ENCODE peak calls at places on chromosomes 11 and 22, in six cellular contexts. S is PC-3, I is DND-41, X is tibial artery, Y is fibroblast of lung, A is right lobe of liver. P is an unnamed sample. For H3K4me1, the result is how much of the 10 kb centered on the place peaks cover.

GRCh38 chr11:124961972-124962609 is 8.1 kb downstream of the CCDC15 start:
- DNase-seq in S (peak), I (peak), X (no peak), Y (peak), A (no peak), P (peak)

GRCh38 chr11:43987384-43988039 is 45.1 kb downstream of the C11orf96 start:
- DNase-seq in S (peak), I (no peak), X (peak), Y (peak), A (peak), P (no peak)

GRCh38 chr11:60950933-60951610 is 904 bp downstream of the SLC15A3 start:
- DNase-seq in S (no peak), I (no peak), X (peak), Y (peak), A (no peak), P (peak)

GRCh38 chr11:116913000-116913399 is 75.6 kb upstream of the APOA1 start:
- DNase-seq in S (peak), I (no peak), X (no peak), Y (peak), A (no peak), P (no peak)

GRCh38 chr11:120589376-120589775 is 77.8 kb downstream of the GRIK4 start:
- DNase-seq in S (no peak), I (no peak), X (no peak), Y (no peak), A (no peak), P (no peak)

GRCh38 chr11:35077709-35078695 is 61.0 kb upstream of the CD44 start:
- DNase-seq in S (peak), I (peak), X (no peak), Y (no peak), A (no peak), P (peak)

GRCh38 chr11:128772814-128773213 is 78.9 kb downstream of the FLI1 start:
- DNase-seq in S (no peak), I (no peak), X (peak), Y (no peak), A (peak), P (peak)

GRCh38 chr11:63023415-63023814 is 7.8 kb upstream of the SLC22A8 start:
- DNase-seq in S (no peak), I (no peak), X (no peak), Y (no peak), A (no peak), P (no peak)

GRCh38 chr11:96028746-96029145 is 104.8 kb upstream of the MTMR2 start:
- DNase-seq in S (no peak), I (no peak), X (no peak), Y (no peak), A (no peak), P (no peak)

GRCh38 chr22:48702573-48703264 is 1125.0 kb downstream of the BRD1 start:
- DNase-seq in S (no peak), I (no peak), X (no peak), Y (no peak), A (peak), P (no peak)

DNA sequence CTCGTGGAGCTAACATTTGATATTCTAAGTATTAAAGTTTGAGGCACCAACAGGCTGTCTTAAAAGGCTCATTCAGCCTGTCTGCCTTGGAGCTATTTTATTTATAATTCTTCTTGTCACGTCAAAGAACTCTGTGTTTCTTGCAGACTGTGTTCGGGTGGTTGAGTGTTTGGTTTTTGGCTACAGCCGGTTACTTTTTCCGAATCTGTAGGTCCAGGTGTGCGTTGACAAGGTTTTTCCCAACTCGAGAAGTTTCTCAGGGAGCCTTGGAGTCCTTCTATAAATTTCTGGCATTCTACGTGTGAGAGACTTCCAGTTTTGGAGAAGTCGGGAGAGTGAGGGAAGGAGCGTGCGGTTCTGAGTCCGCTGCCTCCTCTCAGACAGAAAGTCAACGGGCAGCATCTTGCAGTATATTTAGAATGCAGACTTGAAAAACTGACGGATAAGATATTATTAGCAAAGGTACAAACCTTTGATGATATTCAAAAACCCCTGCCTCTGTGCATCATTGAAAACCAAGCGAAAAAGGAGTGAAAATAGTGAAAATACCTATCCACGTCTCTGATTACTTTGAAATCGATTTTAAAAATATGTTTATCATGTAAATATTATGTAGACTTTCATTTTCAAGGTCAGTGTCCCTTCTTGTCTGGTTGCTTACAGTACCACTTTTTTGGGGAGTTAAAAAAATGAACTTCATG is 85.2 kb upstream of the PPARA start:
- DNase-seq in S (peak), I (no peak), X (peak), Y (peak), A (no peak), P (no peak)
- H3K4me1 ChIP-seq in S (half or more), I (under half), X (half or more), Y (under half), A (under half), P (under half)

DNA sequence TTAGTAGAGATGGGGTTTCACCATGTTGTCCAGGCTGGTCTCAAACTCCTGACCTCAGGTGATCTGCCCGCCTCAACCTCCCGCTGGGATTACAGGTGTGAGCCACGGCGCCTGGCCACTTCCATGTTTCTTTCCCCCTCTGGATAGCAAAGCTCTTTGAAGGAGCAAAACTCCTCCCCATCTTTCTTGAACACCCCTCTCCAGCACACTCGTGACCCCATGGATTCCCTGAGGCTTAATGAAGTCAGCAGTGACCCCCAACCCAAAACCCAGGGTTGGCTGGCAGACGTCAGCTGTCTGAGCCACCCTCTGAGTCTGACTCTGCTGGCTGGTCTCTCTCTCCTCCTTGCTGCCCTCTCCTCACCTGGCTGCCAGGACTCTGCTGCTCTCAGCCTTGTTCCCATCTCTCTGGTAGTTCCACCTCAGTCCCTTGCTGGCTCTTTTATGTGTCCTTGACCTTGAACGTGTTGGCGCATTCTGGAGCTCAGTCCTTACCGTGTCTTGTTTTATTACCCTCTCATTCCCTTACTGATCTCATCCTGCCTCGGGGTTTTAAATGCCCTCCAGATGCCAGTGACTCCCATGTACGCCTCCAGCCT is 44.5 kb downstream of the PARVG start:
- DNase-seq in S (no peak), I (no peak), X (no peak), Y (no peak), A (no peak), P (no peak)
- H3K27ac ChIP-seq in S (no peak), I (no peak), X (no peak), Y (no peak), A (no peak), P (no peak)

DNA sequence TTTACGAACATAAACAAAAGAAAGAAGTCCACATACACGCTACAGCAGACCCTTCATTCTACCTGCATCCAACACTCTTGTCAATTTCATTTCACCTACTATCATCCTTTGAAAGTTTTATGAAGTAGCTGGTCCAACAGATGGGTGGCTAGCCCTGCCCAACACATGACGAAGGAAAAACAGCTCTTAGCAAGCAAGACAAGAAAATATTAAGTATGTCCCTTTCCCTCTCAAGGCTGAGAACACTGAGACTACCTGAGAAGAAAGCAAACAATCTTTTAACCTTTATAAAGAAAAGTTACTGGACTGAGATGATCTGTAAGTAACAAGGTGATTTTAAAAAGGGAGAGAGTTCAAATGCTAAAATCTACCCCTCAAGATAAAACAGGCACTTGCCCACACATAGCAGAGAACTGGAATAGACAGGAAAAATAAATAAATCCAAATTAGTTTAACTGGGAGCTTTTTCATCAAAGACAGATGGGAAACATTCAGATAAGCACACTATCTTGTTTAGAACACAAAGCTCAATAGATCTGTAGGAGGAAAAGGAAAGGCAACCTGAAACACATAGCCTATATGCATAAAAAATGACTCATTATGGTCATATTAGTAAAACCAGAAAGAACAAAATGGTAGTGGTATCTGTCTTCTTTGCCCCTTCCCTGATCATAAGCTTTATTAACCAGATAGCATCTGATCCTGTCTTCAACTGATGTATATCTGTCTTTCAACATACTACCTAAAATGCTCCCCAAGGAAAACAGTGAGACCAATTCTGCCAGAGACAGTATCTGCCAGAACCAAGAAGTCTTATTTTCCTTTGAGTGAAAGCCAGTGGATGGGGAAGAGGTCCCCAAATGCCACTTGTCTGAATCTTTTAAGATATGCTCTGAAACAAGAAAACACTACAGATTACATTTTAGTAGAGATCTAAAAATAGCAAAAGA is 104.3 kb downstream of the MRTFA start:
- DNase-seq in S (no peak), I (no peak), X (no peak), Y (no peak), A (no peak), P (no peak)
- H3K4me3 ChIP-seq in S (no peak), I (no peak), X (peak), Y (no peak), A (no peak), P (peak)

GRCh38 chr22:17953147-17953546 is 71.2 kb downstream of the MICAL3 start:
- DNase-seq in S (no peak), I (no peak), X (no peak), Y (no peak), A (no peak), P (no peak)
- H3K4me1 ChIP-seq in S (under half), I (under half), X (under half), Y (under half), A (under half), P (under half)

GRCh38 chr11:18780329-18780728 is 11.3 kb downstream of the PTPN5 start:
- DNase-seq in S (no peak), I (no peak), X (no peak), Y (no peak), A (no peak), P (no peak)
- H3K27ac ChIP-seq in S (no peak), I (no peak), X (no peak), Y (no peak), A (no peak), P (no peak)

GRCh38 chr22:47152236-47152635 is 389.8 kb downstream of the TBC1D22A start:
- DNase-seq in S (no peak), I (no peak), X (no peak), Y (no peak), A (no peak), P (no peak)

GRCh38 chr22:47152938-47153337 is 390.5 kb downstream of the TBC1D22A start:
- DNase-seq in S (no peak), I (no peak), X (no peak), Y (no peak), A (no peak), P (no peak)

GRCh38 chr22:47154621-47155081 is 392.2 kb downstream of the TBC1D22A start:
- DNase-seq in S (peak), I (no peak), X (no peak), Y (peak), A (no peak), P (no peak)

GRCh38 chr22:47155131-47155885 is 392.9 kb downstream of the TBC1D22A start:
- DNase-seq in S (no peak), I (no peak), X (no peak), Y (no peak), A (no peak), P (no peak)

GRCh38 chr22:47153854-47154542 is 391.5 kb downstream of the TBC1D22A start:
- DNase-seq in S (no peak), I (no peak), X (no peak), Y (no peak), A (no peak), P (no peak)
- H3K4me3 ChIP-seq in S (no peak), I (no peak), X (peak), Y (no peak), A (no peak), P (no peak)

GRCh38 chr11:64864473-64865285 is 13.7 kb downstream of the EHD1 start:
- DNase-seq in S (no peak), I (no peak), X (peak), Y (peak), A (peak), P (no peak)
- H3K4me1 ChIP-seq in S (half or more), I (under half), X (half or more), Y (half or more), A (under half), P (half or more)

DNA sequence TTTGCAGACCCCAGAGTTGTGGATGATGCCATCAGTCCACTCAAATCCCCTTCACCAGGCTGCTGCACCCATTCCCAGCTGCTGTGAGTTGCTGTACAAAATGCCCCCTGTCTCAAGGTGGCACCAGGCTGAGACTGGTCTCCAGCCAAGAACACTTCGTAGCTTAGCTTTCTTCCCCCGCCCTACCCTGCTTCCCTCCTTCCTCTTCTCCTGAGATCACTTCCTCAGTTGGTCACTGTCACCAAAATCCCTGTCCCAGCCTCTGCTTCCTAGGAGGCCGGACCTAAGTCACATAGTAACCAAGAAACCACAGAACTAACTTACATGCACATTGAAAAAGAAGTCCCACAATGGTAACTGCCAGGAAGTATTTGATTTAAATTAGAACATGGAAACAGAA is 18.4 kb upstream of the ARRB1 start:
- DNase-seq in S (peak), I (no peak), X (peak), Y (no peak), A (no peak), P (no peak)
- H3K27ac ChIP-seq in S (no peak), I (peak), X (no peak), Y (no peak), A (no peak), P (no peak)

GRCh38 chr11:71933141-71933933 is 4.5 kb downstream of the RNF121 start:
- DNase-seq in S (no peak), I (no peak), X (no peak), Y (no peak), A (no peak), P (no peak)

GRCh38 chr11:71931245-71931602 is 2.4 kb downstream of the RNF121 start:
- DNase-seq in S (no peak), I (no peak), X (no peak), Y (no peak), A (no peak), P (no peak)

GRCh38 chr11:71935338-71935925 is 6.6 kb downstream of the RNF121 start:
- DNase-seq in S (no peak), I (no peak), X (no peak), Y (no peak), A (no peak), P (no peak)

GRCh38 chr11:71936825-71937224 is 8.0 kb downstream of the RNF121 start:
- DNase-seq in S (peak), I (no peak), X (no peak), Y (peak), A (no peak), P (no peak)

DNA sequence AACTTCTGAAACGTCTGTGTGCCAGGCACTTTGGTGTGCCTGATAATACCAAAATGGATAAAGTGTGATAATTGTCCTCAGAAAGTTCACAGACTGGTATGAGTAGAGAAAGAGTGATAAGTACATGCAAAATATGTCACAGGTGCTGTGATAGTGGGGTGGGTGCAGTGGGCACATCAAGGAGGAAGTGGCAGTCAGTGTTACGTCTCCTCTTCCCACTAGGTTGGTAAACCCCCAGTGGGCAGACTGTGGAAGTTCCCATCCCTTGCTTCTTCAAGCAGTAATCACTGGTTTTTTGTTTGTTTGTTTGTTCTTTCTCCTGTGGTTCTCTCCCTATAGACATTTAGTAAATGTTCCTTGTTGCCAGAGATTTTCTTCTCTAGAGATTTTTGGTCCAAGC is 5.4 kb downstream of the RNF121 start:
- DNase-seq in S (no peak), I (no peak), X (no peak), Y (no peak), A (no peak), P (no peak)
- H3K4me3 ChIP-seq in S (no peak), I (no peak), X (no peak), Y (no peak), A (no peak), P (no peak)